ENCODE peak calls at places on chromosomes 1 and 21, in five cellular contexts. G, N, Z, A and J are unnamed samples.

GRCh38 chr1:207825719-207826556 is 74.1 kb downstream of the CD46 start:
- DNase-seq in G (peak), A (no peak), N (no peak), Z (peak), J (peak)

GRCh38 chr1:183147735-183148134 is 38.3 kb upstream of the LAMC2 start:
- DNase-seq in Z (no peak), N (no peak), G (no peak), A (no peak), J (no peak)

GRCh38 chr1:67921725-67922489 is 88.6 kb upstream of the GNG12 start:
- DNase-seq in A (no peak), N (no peak), Z (no peak), G (no peak), J (peak)

GRCh38 chr1:214581785-214582184 is 21.2 kb upstream of the CENPF start:
- DNase-seq in Z (no peak), N (no peak), A (no peak), G (no peak), J (peak)

GRCh38 chr1:228960705-228961104 is 225.4 kb downstream of the RHOU start:
- DNase-seq in N (no peak), Z (no peak), A (no peak), G (no peak), J (no peak)

GRCh38 chr1:59389847-59390246 is 93.0 kb downstream of the FGGY start:
- DNase-seq in Z (no peak), N (no peak), A (no peak), G (no peak), J (no peak)

GRCh38 chr1:36083635-36084501 is at the start of gene TEKT2:
- DNase-seq in N (peak), G (no peak), A (peak), Z (no peak), J (no peak)

GRCh38 chr1:37476460-37477197 is 2.2 kb downstream of the ZC3H12A start:
- DNase-seq in N (no peak), G (no peak), A (no peak), Z (no peak), J (peak)

GRCh38 chr1:206609229-206609991 is 2.9 kb downstream of the EIF2D start:
- DNase-seq in G (no peak), N (no peak), Z (no peak), A (no peak), J (peak)

GRCh38 chr1:35876988-35877387 is 6.0 kb upstream of the AGO1 start:
- DNase-seq in A (no peak), N (no peak), G (no peak), Z (no peak), J (peak)

GRCh38 chr1:85230305-85230977 is 29.0 kb downstream of the C1orf52 start:
- DNase-seq in G (no peak), N (no peak), Z (no peak), A (no peak), J (no peak)

GRCh38 chr1:219317762-219318353 is 144.2 kb downstream of the LYPLAL1 start:
- DNase-seq in G (no peak), Z (peak), N (no peak), A (no peak), J (peak)

GRCh38 chr1:2174348-2175054 is 20.1 kb downstream of the FAAP20 start:
- DNase-seq in G (peak), Z (no peak), N (no peak), A (no peak), J (peak)

GRCh38 chr1:19815801-19816736 is 986 bp upstream of the RNF186 start:
- DNase-seq in N (no peak), G (no peak), Z (no peak), A (peak), J (no peak)

GRCh38 chr1:78101514-78101913 is 55.7 kb downstream of the GIPC2 start:
- DNase-seq in N (no peak), Z (no peak), G (no peak), A (no peak), J (peak)

GRCh38 chr1:93814795-93815737 is 63.9 kb downstream of the DNTTIP2 start:
- DNase-seq in A (peak), Z (no peak), G (no peak), N (no peak), J (peak)

GRCh38 chr1:233607252-233608119 is 6.4 kb upstream of the KCNK1 start:
- DNase-seq in A (no peak), N (no peak), Z (no peak), G (no peak), J (no peak)

GRCh38 chr1:232378266-232379041 is 251.5 kb downstream of the SIPA1L2 start:
- DNase-seq in G (no peak), A (no peak), N (no peak), Z (no peak), J (no peak)

GRCh38 chr21:25360593-25360992 is 246.7 kb downstream of the MRPL39 start:
- DNase-seq in Z (no peak), A (no peak), G (no peak), N (no peak), J (no peak)

GRCh38 chr1:4741876-4742423 is 87.5 kb downstream of the AJAP1 start:
- DNase-seq in Z (no peak), N (no peak), A (no peak), G (no peak), J (no peak)

GRCh38 chr1:193850745-193851144 is 664.3 kb upstream of the B3GALT2 start:
- DNase-seq in Z (no peak), N (no peak), A (no peak), G (no peak), J (peak)

GRCh38 chr1:1034438-1034759 is 14.5 kb downstream of the AGRN start:
- DNase-seq in N (no peak), Z (no peak), G (no peak), A (no peak), J (no peak)

GRCh38 chr1:200376521-200376920 is 33.3 kb downstream of the ZNF281 start:
- DNase-seq in A (no peak), N (no peak), Z (no peak), G (no peak), J (peak)

GRCh38 chr1:223341111-223341510 is 22.9 kb downstream of the SUSD4 start:
- DNase-seq in Z (no peak), G (no peak), N (peak), A (peak), J (no peak)

GRCh38 chr1:38558476-38559179 is 300.9 kb downstream of the RRAGC start:
- DNase-seq in N (no peak), G (no peak), Z (no peak), A (no peak), J (no peak)

GRCh38 chr1:44312652-44313196 is 42.3 kb downstream of the ERI3 start:
- DNase-seq in A (no peak), N (no peak), G (no peak), Z (no peak), J (no peak)